ENCODE peak calls at places on chromosome 5, in seven cellular contexts. One of them, this sample, is unnamed.
A peak's percentile ranks its signal among the peaks of the same experiment; 100 is the strongest.

GRCh38 chr5:5738797-5739489 is 316.5 kb downstream of the ICE1 start:
- DNase-seq in spleen: no peak
- DNase-seq in HepG2: no peak
- DNase-seq in sigmoid colon: no peak
- DNase-seq in GM23338: no peak
- DNase-seq in SK-N-SH: no peak
- DNase-seq in suprapubic skin: no peak
- DNase-seq in this sample: no peak

GRCh38 chr5:138601444-138601843 is 26.2 kb upstream of the HSPA9 start:
- DNase-seq in spleen: no peak
- DNase-seq in HepG2: no peak
- DNase-seq in sigmoid colon: no peak
- DNase-seq in GM23338: no peak
- DNase-seq in SK-N-SH: no peak
- DNase-seq in suprapubic skin: no peak
- DNase-seq in this sample: no peak

GRCh38 chr5:149035282-149035882 is 27.5 kb downstream of the SH3TC2 start:
- DNase-seq in spleen: peak; percentile 91
- DNase-seq in HepG2: peak; percentile 53
- DNase-seq in sigmoid colon: peak; percentile 81
- DNase-seq in GM23338: peak; percentile 84
- DNase-seq in SK-N-SH: peak; percentile 67
- DNase-seq in suprapubic skin: peak; percentile 85
- DNase-seq in this sample: peak; percentile 92

GRCh38 chr5:5139358-5140050 is 626 bp upstream of the ADAMTS16 start:
- DNase-seq in spleen: no peak
- DNase-seq in HepG2: no peak
- DNase-seq in sigmoid colon: no peak
- DNase-seq in GM23338: no peak
- DNase-seq in SK-N-SH: peak; percentile 72
- DNase-seq in suprapubic skin: no peak
- DNase-seq in this sample: no peak

GRCh38 chr5:60026174-60026573 is 132.6 kb upstream of the PDE4D start:
- DNase-seq in spleen: no peak
- DNase-seq in HepG2: no peak
- DNase-seq in sigmoid colon: no peak
- DNase-seq in GM23338: no peak
- DNase-seq in SK-N-SH: no peak
- DNase-seq in suprapubic skin: no peak
- DNase-seq in this sample: no peak

GRCh38 chr5:14145356-14146334 is 2.5 kb downstream of the TRIO start:
- DNase-seq in spleen: no peak
- DNase-seq in HepG2: no peak
- DNase-seq in sigmoid colon: no peak
- DNase-seq in GM23338: no peak
- DNase-seq in SK-N-SH: no peak
- DNase-seq in suprapubic skin: no peak
- DNase-seq in this sample: no peak

GRCh38 chr5:177980776-177981175 is 15.3 kb downstream of the PROP1 start:
- DNase-seq in spleen: no peak
- DNase-seq in HepG2: no peak
- DNase-seq in sigmoid colon: no peak
- DNase-seq in GM23338: no peak
- DNase-seq in SK-N-SH: no peak
- DNase-seq in suprapubic skin: no peak
- DNase-seq in this sample: peak; percentile 85

GRCh38 chr5:125140855-125141254 is 394.4 kb upstream of the ZNF608 start:
- DNase-seq in spleen: no peak
- DNase-seq in HepG2: peak; percentile 9
- DNase-seq in sigmoid colon: no peak
- DNase-seq in GM23338: no peak
- DNase-seq in SK-N-SH: no peak
- DNase-seq in suprapubic skin: no peak
- DNase-seq in this sample: no peak

GRCh38 chr5:34656001-34656699 is at the start of gene RAI14:
- DNase-seq in spleen: peak; percentile 88
- DNase-seq in HepG2: peak; percentile 41
- DNase-seq in sigmoid colon: peak; percentile 94
- DNase-seq in GM23338: peak; percentile 87
- DNase-seq in SK-N-SH: peak; percentile 85
- DNase-seq in suprapubic skin: peak; percentile 81
- DNase-seq in this sample: no peak

GRCh38 chr5:173547579-173547978 is 68.9 kb downstream of the BOD1 start:
- DNase-seq in spleen: no peak
- DNase-seq in HepG2: no peak
- DNase-seq in sigmoid colon: no peak
- DNase-seq in GM23338: no peak
- DNase-seq in SK-N-SH: no peak
- DNase-seq in suprapubic skin: no peak
- DNase-seq in this sample: no peak

GRCh38 chr5:160466121-160466520 is 44.5 kb downstream of the PTTG1 start:
- DNase-seq in spleen: no peak
- DNase-seq in HepG2: no peak
- DNase-seq in sigmoid colon: no peak
- DNase-seq in GM23338: no peak
- DNase-seq in SK-N-SH: no peak
- DNase-seq in suprapubic skin: no peak
- DNase-seq in this sample: no peak

GRCh38 chr5:151757233-151758140 is 944 bp downstream of the ATOX1 start:
- DNase-seq in spleen: no peak
- DNase-seq in HepG2: no peak
- DNase-seq in sigmoid colon: no peak
- DNase-seq in GM23338: peak; percentile 40
- DNase-seq in SK-N-SH: no peak
- DNase-seq in suprapubic skin: no peak
- DNase-seq in this sample: no peak

GRCh38 chr5:120843390-120843980 is 379.4 kb downstream of the PRR16 start:
- DNase-seq in spleen: no peak
- DNase-seq in HepG2: no peak
- DNase-seq in sigmoid colon: no peak
- DNase-seq in GM23338: peak; percentile 47
- DNase-seq in SK-N-SH: no peak
- DNase-seq in suprapubic skin: no peak
- DNase-seq in this sample: no peak

GRCh38 chr5:125210241-125210947 is 464.0 kb upstream of the ZNF608 start:
- DNase-seq in spleen: no peak
- DNase-seq in HepG2: no peak
- DNase-seq in sigmoid colon: no peak
- DNase-seq in GM23338: no peak
- DNase-seq in SK-N-SH: no peak
- DNase-seq in suprapubic skin: no peak
- DNase-seq in this sample: no peak

GRCh38 chr5:180806351-180807011 is 3.9 kb upstream of the MGAT1 start:
- DNase-seq in spleen: no peak
- DNase-seq in HepG2: no peak
- DNase-seq in sigmoid colon: peak; percentile 64
- DNase-seq in GM23338: no peak
- DNase-seq in SK-N-SH: no peak
- DNase-seq in suprapubic skin: peak; percentile 72
- DNase-seq in this sample: no peak

GRCh38 chr5:6087576-6087975 is 290.8 kb downstream of the MED10 start:
- DNase-seq in spleen: no peak
- DNase-seq in HepG2: no peak
- DNase-seq in sigmoid colon: no peak
- DNase-seq in GM23338: no peak
- DNase-seq in SK-N-SH: no peak
- DNase-seq in suprapubic skin: no peak
- DNase-seq in this sample: peak; percentile 86

GRCh38 chr5:146428658-146429057 is 18.5 kb upstream of the TCERG1 start:
- DNase-seq in spleen: no peak
- DNase-seq in HepG2: no peak
- DNase-seq in sigmoid colon: no peak
- DNase-seq in GM23338: no peak
- DNase-seq in SK-N-SH: no peak
- DNase-seq in suprapubic skin: no peak
- DNase-seq in this sample: no peak

GRCh38 chr5:2658421-2658820 is 93.1 kb downstream of the IRX2 start:
- DNase-seq in spleen: no peak
- DNase-seq in HepG2: no peak
- DNase-seq in sigmoid colon: no peak
- DNase-seq in GM23338: no peak
- DNase-seq in SK-N-SH: no peak
- DNase-seq in suprapubic skin: no peak
- DNase-seq in this sample: no peak

GRCh38 chr5:146813748-146814147 is 64.8 kb downstream of the PPP2R2B start:
- DNase-seq in spleen: no peak
- DNase-seq in HepG2: no peak
- DNase-seq in sigmoid colon: no peak
- DNase-seq in GM23338: no peak
- DNase-seq in SK-N-SH: no peak
- DNase-seq in suprapubic skin: no peak
- DNase-seq in this sample: no peak

GRCh38 chr5:14184082-14184481 is 40.9 kb downstream of the TRIO start:
- DNase-seq in spleen: no peak
- DNase-seq in HepG2: no peak
- DNase-seq in sigmoid colon: no peak
- DNase-seq in GM23338: no peak
- DNase-seq in SK-N-SH: no peak
- DNase-seq in suprapubic skin: no peak
- DNase-seq in this sample: no peak

GRCh38 chr5:87009146-87009545 is 258.5 kb upstream of the RASA1 start:
- DNase-seq in spleen: no peak
- DNase-seq in HepG2: no peak
- DNase-seq in sigmoid colon: no peak
- DNase-seq in GM23338: no peak
- DNase-seq in SK-N-SH: no peak
- DNase-seq in suprapubic skin: no peak
- DNase-seq in this sample: no peak

GRCh38 chr5:122770479-122770878 is 4.4 kb upstream of the SNX2 start:
- DNase-seq in spleen: no peak
- DNase-seq in HepG2: no peak
- DNase-seq in sigmoid colon: no peak
- DNase-seq in GM23338: no peak
- DNase-seq in SK-N-SH: no peak
- DNase-seq in suprapubic skin: no peak
- DNase-seq in this sample: no peak

GRCh38 chr5:56003179-56003578 is 8.4 kb upstream of the IL6ST start:
- DNase-seq in spleen: no peak
- DNase-seq in HepG2: peak; percentile 90
- DNase-seq in sigmoid colon: no peak
- DNase-seq in GM23338: no peak
- DNase-seq in SK-N-SH: no peak
- DNase-seq in suprapubic skin: no peak
- DNase-seq in this sample: no peak

GRCh38 chr5:143244000-143244736 is 159.3 kb downstream of the NR3C1 start:
- DNase-seq in spleen: no peak
- DNase-seq in HepG2: peak; percentile 62
- DNase-seq in sigmoid colon: peak; percentile 86
- DNase-seq in GM23338: no peak
- DNase-seq in SK-N-SH: no peak
- DNase-seq in suprapubic skin: peak; percentile 84
- DNase-seq in this sample: peak; percentile 91

GRCh38 chr5:143243103-143243502 is 160.4 kb downstream of the NR3C1 start:
- DNase-seq in spleen: no peak
- DNase-seq in HepG2: no peak
- DNase-seq in sigmoid colon: no peak
- DNase-seq in GM23338: no peak
- DNase-seq in SK-N-SH: no peak
- DNase-seq in suprapubic skin: no peak
- DNase-seq in this sample: no peak

GRCh38 chr5:143245929-143246561 is 157.4 kb downstream of the NR3C1 start:
- DNase-seq in spleen: no peak
- DNase-seq in HepG2: peak; percentile 64
- DNase-seq in sigmoid colon: no peak
- DNase-seq in GM23338: no peak
- DNase-seq in SK-N-SH: no peak
- DNase-seq in suprapubic skin: no peak
- DNase-seq in this sample: no peak

GRCh38 chr5:143247134-143247815 is 156.2 kb downstream of the NR3C1 start:
- DNase-seq in spleen: no peak
- DNase-seq in HepG2: no peak
- DNase-seq in sigmoid colon: no peak
- DNase-seq in GM23338: no peak
- DNase-seq in SK-N-SH: no peak
- DNase-seq in suprapubic skin: no peak
- DNase-seq in this sample: no peak

GRCh38 chr5:143244990-143245389 is 158.5 kb downstream of the NR3C1 start:
- DNase-seq in spleen: no peak
- DNase-seq in HepG2: no peak
- DNase-seq in sigmoid colon: no peak
- DNase-seq in GM23338: no peak
- DNase-seq in SK-N-SH: no peak
- DNase-seq in suprapubic skin: no peak
- DNase-seq in this sample: no peak
- TF ChIP-seq CTCF in spleen: no peak
- TF ChIP-seq CTCF in HepG2: no peak
- TF ChIP-seq CTCF in sigmoid colon: no peak
- TF ChIP-seq CTCF in GM23338: no peak
- TF ChIP-seq CTCF in SK-N-SH: no peak
- TF ChIP-seq CTCF in suprapubic skin: no peak
- TF ChIP-seq CTCF in this sample: no peak

GRCh38 chr5:133063965-133064364 is 12.2 kb downstream of the HSPA4 start:
- DNase-seq in spleen: no peak
- DNase-seq in HepG2: no peak
- DNase-seq in sigmoid colon: no peak
- DNase-seq in GM23338: no peak
- DNase-seq in SK-N-SH: no peak
- DNase-seq in suprapubic skin: no peak
- DNase-seq in this sample: no peak

GRCh38 chr5:133065482-133065881 is 13.7 kb downstream of the HSPA4 start:
- DNase-seq in spleen: no peak
- DNase-seq in HepG2: no peak
- DNase-seq in sigmoid colon: no peak
- DNase-seq in GM23338: no peak
- DNase-seq in SK-N-SH: no peak
- DNase-seq in suprapubic skin: no peak
- DNase-seq in this sample: no peak

GRCh38 chr5:133066045-133066444 is 14.2 kb downstream of the HSPA4 start:
- DNase-seq in spleen: no peak
- DNase-seq in HepG2: no peak
- DNase-seq in sigmoid colon: no peak
- DNase-seq in GM23338: no peak
- DNase-seq in SK-N-SH: no peak
- DNase-seq in suprapubic skin: no peak
- DNase-seq in this sample: no peak
- H3K36me3 ChIP-seq in spleen: peaks cover 63% of the 10 kb centered on the region
- H3K36me3 ChIP-seq in HepG2: peaks cover 17% of the 10 kb centered on the region
- H3K36me3 ChIP-seq in sigmoid colon: peaks cover 6% of the 10 kb centered on the region
- H3K36me3 ChIP-seq in GM23338: peaks cover 48% of the 10 kb centered on the region
- H3K36me3 ChIP-seq in SK-N-SH: peaks cover 56% of the 10 kb centered on the region
- H3K36me3 ChIP-seq in suprapubic skin: peaks cover 19% of the 10 kb centered on the region
- H3K36me3 ChIP-seq in this sample: peaks cover 9% of the 10 kb centered on the region

GRCh38 chr5:78561261-78561660 is 87.3 kb downstream of the LHFPL2 start:
- DNase-seq in spleen: no peak
- DNase-seq in HepG2: no peak
- DNase-seq in sigmoid colon: no peak
- DNase-seq in GM23338: no peak
- DNase-seq in SK-N-SH: no peak
- DNase-seq in suprapubic skin: no peak
- DNase-seq in this sample: no peak
- TF ChIP-seq POLR2AphosphoS5 in spleen: no peak
- TF ChIP-seq POLR2AphosphoS5 in HepG2: no peak
- TF ChIP-seq POLR2AphosphoS5 in sigmoid colon: no peak
- TF ChIP-seq POLR2AphosphoS5 in GM23338: no peak
- TF ChIP-seq POLR2AphosphoS5 in SK-N-SH: no peak
- TF ChIP-seq POLR2AphosphoS5 in suprapubic skin: no peak
- TF ChIP-seq POLR2AphosphoS5 in this sample: no peak

DNA sequence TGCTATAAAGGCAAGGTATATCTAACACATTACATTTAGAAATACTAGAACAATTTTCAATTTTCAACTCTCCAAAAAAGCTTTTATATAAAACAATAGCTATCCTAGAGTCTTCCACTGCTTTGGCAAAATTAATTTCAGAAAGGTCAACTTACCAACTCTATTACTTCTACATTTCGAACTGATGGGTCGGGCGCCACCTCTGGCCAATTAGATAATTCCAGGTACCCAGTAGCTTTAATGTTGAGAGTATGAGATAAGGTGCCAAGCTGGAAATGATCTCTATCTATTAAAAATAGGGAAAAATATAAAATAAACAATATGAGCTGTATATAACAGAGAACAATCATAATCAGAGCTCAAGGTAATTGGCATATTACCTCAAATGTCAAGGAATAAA is 166.6 kb downstream of the AP3B1 start:
- DNase-seq in spleen: no peak
- DNase-seq in HepG2: no peak
- DNase-seq in sigmoid colon: no peak
- DNase-seq in GM23338: peak; percentile 58
- DNase-seq in SK-N-SH: no peak
- DNase-seq in suprapubic skin: no peak
- DNase-seq in this sample: no peak
- TF ChIP-seq CTCF in spleen: no peak
- TF ChIP-seq CTCF in HepG2: no peak
- TF ChIP-seq CTCF in sigmoid colon: no peak
- TF ChIP-seq CTCF in GM23338: peak; percentile 64
- TF ChIP-seq CTCF in SK-N-SH: peak; percentile 44
- TF ChIP-seq CTCF in suprapubic skin: no peak
- TF ChIP-seq CTCF in this sample: no peak